ENCODE peak calls at places on chromosomes 13 and 19, in ten cellular contexts. U is GOT3; H is activated T-cell treated with anti-CD3 and anti-CD28 coated beads for 1 hour; P is ascending aorta; V is mesenchymal stem cell; C is Kasumi-1; J is T-helper 1 cell; K is GDM1; Y is G401; S is activated naive CD8-positive, alpha-beta T cell treated with anti-CD3 and anti-CD28 coated beads, Interleukin-2, amount 50 U/mL, for 24 hours. I is an unnamed sample.

GRCh38 chr19:51240866-51241265 is 10.0 kb upstream of the SIGLECL1 start:
- DNase-seq in S (no peak), H (no peak), U (no peak), V (no peak), Y (no peak), P (no peak), C (no peak), J (no peak), K (no peak), I (no peak)

GRCh38 chr19:39178296-39179006 is 18.3 kb upstream of the NCCRP1 start:
- DNase-seq in C (no peak), V (no peak), P (no peak), K (no peak), H (no peak), S (no peak), U (no peak), Y (no peak), J (no peak), I (no peak)

GRCh38 chr13:112685856-112686255 is 4.0 kb upstream of the ATP11A start:
- DNase-seq in H (no peak), Y (no peak), C (no peak), K (no peak), V (no peak), P (peak), U (no peak), J (no peak), S (no peak), I (no peak)

GRCh38 chr13:48818495-48818961 is 157.2 kb upstream of the FNDC3A start:
- DNase-seq in J (no peak), P (peak), Y (no peak), K (no peak), H (no peak), S (no peak), C (no peak), U (no peak), V (peak), I (no peak)

GRCh38 chr13:36154567-36155231 is 23.5 kb upstream of the DCLK1 start:
- DNase-seq in J (no peak), P (no peak), V (no peak), H (no peak), C (no peak), U (no peak), S (no peak), K (no peak), Y (no peak), I (no peak)

GRCh38 chr19:16112778-16113177 is 1.1 kb downstream of the RAB8A start:
- DNase-seq in H (no peak), Y (no peak), J (no peak), C (peak), V (no peak), S (no peak), P (no peak), K (peak), U (no peak), I (peak)

GRCh38 chr19:56114051-56114694 is 6.9 kb downstream of the ZNF787 start:
- DNase-seq in J (no peak), K (no peak), H (no peak), V (no peak), U (no peak), P (no peak), Y (no peak), C (no peak), S (no peak), I (no peak)

GRCh38 chr13:80341098-80341701 is at the start of gene SPRY2:
- DNase-seq in Y (peak), C (peak), J (no peak), S (peak), P (peak), H (no peak), V (peak), K (no peak), U (peak), I (peak)

GRCh38 chr19:14401468-14401867 is 17.7 kb downstream of the DDX39A start:
- DNase-seq in U (no peak), P (no peak), S (no peak), C (no peak), Y (no peak), J (no peak), V (no peak), K (no peak), H (no peak), I (no peak)

GRCh38 chr19:38670921-38671398 is 23.5 kb downstream of the ACTN4 start:
- DNase-seq in S (no peak), K (no peak), U (no peak), P (no peak), V (peak), C (no peak), Y (no peak), H (no peak), J (no peak), I (no peak)

GRCh38 chr19:35995655-35995993 is 636 bp downstream of the SDHAF1 start:
- DNase-seq in U (no peak), H (no peak), K (peak), J (no peak), Y (peak), C (peak), S (peak), P (no peak), V (peak), I (peak)

GRCh38 chr13:27168086-27168485 is 3.5 kb downstream of the USP12 start:
- DNase-seq in U (no peak), H (no peak), K (no peak), S (no peak), Y (no peak), P (no peak), J (no peak), V (no peak), C (no peak), I (peak)

GRCh38 chr13:110913322-110913721 is 1.5 kb downstream of the ANKRD10 start:
- DNase-seq in H (no peak), J (no peak), V (peak), U (no peak), S (no peak), P (no peak), C (no peak), Y (no peak), K (no peak), I (peak)

GRCh38 chr19:33241530-33242101 is 16.0 kb upstream of the SLC7A10 start:
- DNase-seq in K (no peak), J (no peak), V (no peak), P (no peak), H (peak), C (peak), Y (peak), U (no peak), S (peak), I (peak)

GRCh38 chr13:33611016-33611805 is 206.7 kb upstream of the RFC3 start:
- DNase-seq in Y (peak), V (no peak), U (no peak), P (peak), S (no peak), C (no peak), J (no peak), K (no peak), H (no peak), I (peak)

GRCh38 chr13:30607908-30608307 is 9.8 kb upstream of the USPL1 start:
- DNase-seq in U (no peak), C (no peak), H (peak), J (peak), K (no peak), Y (no peak), S (peak), P (no peak), V (no peak), I (peak)

GRCh38 chr13:72255908-72256307 is 388.9 kb upstream of the DACH1 start:
- DNase-seq in V (peak), P (no peak), C (peak), U (no peak), Y (no peak), K (no peak), H (no peak), J (no peak), S (no peak), I (no peak)

GRCh38 chr19:35013820-35014754 is 14.0 kb downstream of the GRAMD1A start:
- DNase-seq in Y (no peak), V (no peak), C (peak), H (peak), J (peak), S (peak), K (peak), U (no peak), P (no peak), I (peak)

GRCh38 chr13:51032831-51033230 is 78.2 kb downstream of the C13orf42 start:
- DNase-seq in Y (no peak), U (no peak), C (no peak), H (no peak), J (no peak), K (no peak), S (no peak), P (no peak), V (no peak), I (no peak)

GRCh38 chr19:44710483-44710882 is 11.5 kb downstream of the CEACAM16 start:
- DNase-seq in V (no peak), K (no peak), P (no peak), C (no peak), U (no peak), Y (no peak), J (no peak), S (no peak), H (no peak), I (no peak)